ENCODE peak calls at places on chromosome 15, in nine cellular contexts. One of them, this sample, is unnamed.

GRCh38 chr15:70198441-70199123 is 100.9 kb upstream of the TLE3 start:
- DNase-seq in thyroid gland: peak; percentile 60
- DNase-seq in iris pigment epithelial cell: no peak
- DNase-seq in nephron progenitor cell: no peak
- DNase-seq in mammary epithelial cell: no peak
- DNase-seq in A172: no peak
- DNase-seq in HEK293T: no peak
- DNase-seq in smooth muscle cell of the brain vasculature: no peak
- DNase-seq in activated T-helper 9 cell treated with anti-CD3 and anti-CD28 coated beads, Interleukin-2, amount 50 U/mL, for 16 hours: no peak
- DNase-seq in this sample: no peak

GRCh38 chr15:89101302-89102191 is 13.3 kb downstream of the ABHD2 start:
- DNase-seq in iris pigment epithelial cell: peak; percentile 99
- DNase-seq in activated T-helper 9 cell treated with anti-CD3 and anti-CD28 coated beads, Interleukin-2, amount 50 U/mL, for 16 hours: no peak
- DNase-seq in nephron progenitor cell: no peak
- DNase-seq in A172: peak; percentile 98
- DNase-seq in HEK293T: no peak
- DNase-seq in smooth muscle cell of the brain vasculature: peak; percentile 74
- DNase-seq in thyroid gland: peak; percentile 44
- DNase-seq in mammary epithelial cell: peak; percentile 98
- DNase-seq in this sample: peak; percentile 90

GRCh38 chr15:83848315-83849050 is 194.6 kb downstream of the ADAMTSL3 start:
- DNase-seq in HEK293T: no peak
- DNase-seq in thyroid gland: no peak
- DNase-seq in activated T-helper 9 cell treated with anti-CD3 and anti-CD28 coated beads, Interleukin-2, amount 50 U/mL, for 16 hours: no peak
- DNase-seq in iris pigment epithelial cell: peak; percentile 96
- DNase-seq in A172: peak; percentile 59
- DNase-seq in mammary epithelial cell: peak; percentile 93
- DNase-seq in nephron progenitor cell: no peak
- DNase-seq in smooth muscle cell of the brain vasculature: peak; percentile 32
- DNase-seq in this sample: no peak

GRCh38 chr15:88238618-88239430 is 17.7 kb downstream of the NTRK3 start:
- DNase-seq in thyroid gland: no peak
- DNase-seq in activated T-helper 9 cell treated with anti-CD3 and anti-CD28 coated beads, Interleukin-2, amount 50 U/mL, for 16 hours: no peak
- DNase-seq in smooth muscle cell of the brain vasculature: no peak
- DNase-seq in nephron progenitor cell: no peak
- DNase-seq in A172: peak; percentile 8
- DNase-seq in iris pigment epithelial cell: peak; percentile 14
- DNase-seq in HEK293T: no peak
- DNase-seq in mammary epithelial cell: peak; percentile 27
- DNase-seq in this sample: peak; percentile 76

GRCh38 chr15:39461536-39462140 is 119.2 kb upstream of the THBS1 start:
- DNase-seq in activated T-helper 9 cell treated with anti-CD3 and anti-CD28 coated beads, Interleukin-2, amount 50 U/mL, for 16 hours: no peak
- DNase-seq in iris pigment epithelial cell: peak; percentile 24
- DNase-seq in A172: no peak
- DNase-seq in smooth muscle cell of the brain vasculature: no peak
- DNase-seq in thyroid gland: no peak
- DNase-seq in mammary epithelial cell: no peak
- DNase-seq in HEK293T: no peak
- DNase-seq in nephron progenitor cell: no peak
- DNase-seq in this sample: peak; percentile 89

GRCh38 chr15:24944939-24945338 is 9.8 kb upstream of the SNRPN start:
- DNase-seq in iris pigment epithelial cell: peak; percentile 11
- DNase-seq in thyroid gland: no peak
- DNase-seq in nephron progenitor cell: no peak
- DNase-seq in A172: no peak
- DNase-seq in HEK293T: no peak
- DNase-seq in mammary epithelial cell: no peak
- DNase-seq in smooth muscle cell of the brain vasculature: no peak
- DNase-seq in activated T-helper 9 cell treated with anti-CD3 and anti-CD28 coated beads, Interleukin-2, amount 50 U/mL, for 16 hours: no peak
- DNase-seq in this sample: no peak

GRCh38 chr15:60781211-60781713 is 302.3 kb upstream of the ICE2 start:
- DNase-seq in activated T-helper 9 cell treated with anti-CD3 and anti-CD28 coated beads, Interleukin-2, amount 50 U/mL, for 16 hours: no peak
- DNase-seq in mammary epithelial cell: no peak
- DNase-seq in thyroid gland: peak; percentile 82
- DNase-seq in nephron progenitor cell: peak; percentile 63
- DNase-seq in smooth muscle cell of the brain vasculature: no peak
- DNase-seq in iris pigment epithelial cell: no peak
- DNase-seq in A172: no peak
- DNase-seq in HEK293T: no peak
- DNase-seq in this sample: no peak

GRCh38 chr15:25775317-25775912 is 87.7 kb downstream of the ATP10A start:
- DNase-seq in mammary epithelial cell: no peak
- DNase-seq in smooth muscle cell of the brain vasculature: no peak
- DNase-seq in thyroid gland: peak; percentile 23
- DNase-seq in A172: no peak
- DNase-seq in nephron progenitor cell: no peak
- DNase-seq in HEK293T: no peak
- DNase-seq in iris pigment epithelial cell: peak; percentile 3
- DNase-seq in activated T-helper 9 cell treated with anti-CD3 and anti-CD28 coated beads, Interleukin-2, amount 50 U/mL, for 16 hours: no peak
- DNase-seq in this sample: peak; percentile 90

GRCh38 chr15:77060560-77060959 is 10.3 kb downstream of the TSPAN3 start:
- DNase-seq in HEK293T: no peak
- DNase-seq in iris pigment epithelial cell: peak; percentile 65
- DNase-seq in mammary epithelial cell: no peak
- DNase-seq in smooth muscle cell of the brain vasculature: no peak
- DNase-seq in nephron progenitor cell: no peak
- DNase-seq in A172: no peak
- DNase-seq in activated T-helper 9 cell treated with anti-CD3 and anti-CD28 coated beads, Interleukin-2, amount 50 U/mL, for 16 hours: no peak
- DNase-seq in thyroid gland: peak; percentile 22
- DNase-seq in this sample: no peak

GRCh38 chr15:56804908-56805307 is 71.6 kb upstream of the ZNF280D start:
- DNase-seq in mammary epithelial cell: no peak
- DNase-seq in thyroid gland: no peak
- DNase-seq in iris pigment epithelial cell: no peak
- DNase-seq in smooth muscle cell of the brain vasculature: no peak
- DNase-seq in A172: no peak
- DNase-seq in HEK293T: no peak
- DNase-seq in nephron progenitor cell: no peak
- DNase-seq in activated T-helper 9 cell treated with anti-CD3 and anti-CD28 coated beads, Interleukin-2, amount 50 U/mL, for 16 hours: no peak
- DNase-seq in this sample: no peak

GRCh38 chr15:65828566-65828965 is 36.5 kb upstream of the DENND4A start:
- DNase-seq in smooth muscle cell of the brain vasculature: no peak
- DNase-seq in mammary epithelial cell: no peak
- DNase-seq in iris pigment epithelial cell: no peak
- DNase-seq in A172: no peak
- DNase-seq in activated T-helper 9 cell treated with anti-CD3 and anti-CD28 coated beads, Interleukin-2, amount 50 U/mL, for 16 hours: no peak
- DNase-seq in nephron progenitor cell: no peak
- DNase-seq in HEK293T: no peak
- DNase-seq in thyroid gland: no peak
- DNase-seq in this sample: no peak

GRCh38 chr15:51861557-51862350 is 32.3 kb downstream of the TMOD3 start:
- DNase-seq in mammary epithelial cell: no peak
- DNase-seq in activated T-helper 9 cell treated with anti-CD3 and anti-CD28 coated beads, Interleukin-2, amount 50 U/mL, for 16 hours: peak; percentile 49
- DNase-seq in iris pigment epithelial cell: no peak
- DNase-seq in nephron progenitor cell: no peak
- DNase-seq in A172: no peak
- DNase-seq in thyroid gland: no peak
- DNase-seq in HEK293T: no peak
- DNase-seq in smooth muscle cell of the brain vasculature: no peak
- DNase-seq in this sample: no peak

GRCh38 chr15:31486906-31487695 is 160.5 kb downstream of the KLF13 start:
- DNase-seq in iris pigment epithelial cell: no peak
- DNase-seq in thyroid gland: no peak
- DNase-seq in activated T-helper 9 cell treated with anti-CD3 and anti-CD28 coated beads, Interleukin-2, amount 50 U/mL, for 16 hours: no peak
- DNase-seq in HEK293T: no peak
- DNase-seq in nephron progenitor cell: no peak
- DNase-seq in A172: no peak
- DNase-seq in smooth muscle cell of the brain vasculature: no peak
- DNase-seq in mammary epithelial cell: no peak
- DNase-seq in this sample: peak; percentile 31

GRCh38 chr15:29570121-29570930 is 251.9 kb downstream of the TJP1 start:
- DNase-seq in mammary epithelial cell: no peak
- DNase-seq in A172: no peak
- DNase-seq in smooth muscle cell of the brain vasculature: no peak
- DNase-seq in HEK293T: peak; percentile 19
- DNase-seq in iris pigment epithelial cell: peak; percentile 12
- DNase-seq in activated T-helper 9 cell treated with anti-CD3 and anti-CD28 coated beads, Interleukin-2, amount 50 U/mL, for 16 hours: no peak
- DNase-seq in nephron progenitor cell: peak; percentile 58
- DNase-seq in thyroid gland: peak; percentile 43
- DNase-seq in this sample: no peak

GRCh38 chr15:57015897-57016296 is 97.5 kb downstream of the TCF12 start:
- DNase-seq in nephron progenitor cell: no peak
- DNase-seq in smooth muscle cell of the brain vasculature: no peak
- DNase-seq in thyroid gland: no peak
- DNase-seq in A172: peak; percentile 17
- DNase-seq in activated T-helper 9 cell treated with anti-CD3 and anti-CD28 coated beads, Interleukin-2, amount 50 U/mL, for 16 hours: no peak
- DNase-seq in mammary epithelial cell: peak; percentile 87
- DNase-seq in iris pigment epithelial cell: peak; percentile 68
- DNase-seq in HEK293T: no peak
- DNase-seq in this sample: no peak

GRCh38 chr15:82810061-82810862 is 834 bp downstream of the WHAMM start:
- DNase-seq in iris pigment epithelial cell: peak; percentile 81
- DNase-seq in smooth muscle cell of the brain vasculature: no peak
- DNase-seq in HEK293T: peak; percentile 32
- DNase-seq in thyroid gland: peak; percentile 58
- DNase-seq in nephron progenitor cell: peak; percentile 75
- DNase-seq in activated T-helper 9 cell treated with anti-CD3 and anti-CD28 coated beads, Interleukin-2, amount 50 U/mL, for 16 hours: peak; percentile 8
- DNase-seq in A172: peak; percentile 16
- DNase-seq in mammary epithelial cell: peak; percentile 48
- DNase-seq in this sample: peak; percentile 85

GRCh38 chr15:53974813-53975212 is 3.4 kb upstream of the UNC13C start:
- DNase-seq in thyroid gland: no peak
- DNase-seq in activated T-helper 9 cell treated with anti-CD3 and anti-CD28 coated beads, Interleukin-2, amount 50 U/mL, for 16 hours: no peak
- DNase-seq in mammary epithelial cell: no peak
- DNase-seq in A172: no peak
- DNase-seq in nephron progenitor cell: no peak
- DNase-seq in HEK293T: no peak
- DNase-seq in iris pigment epithelial cell: no peak
- DNase-seq in smooth muscle cell of the brain vasculature: no peak
- DNase-seq in this sample: no peak

GRCh38 chr15:77629070-77630030 is 3.4 kb downstream of the LINGO1 start:
- DNase-seq in smooth muscle cell of the brain vasculature: no peak
- DNase-seq in mammary epithelial cell: no peak
- DNase-seq in thyroid gland: no peak
- DNase-seq in HEK293T: no peak
- DNase-seq in iris pigment epithelial cell: no peak
- DNase-seq in A172: no peak
- DNase-seq in nephron progenitor cell: no peak
- DNase-seq in activated T-helper 9 cell treated with anti-CD3 and anti-CD28 coated beads, Interleukin-2, amount 50 U/mL, for 16 hours: no peak
- DNase-seq in this sample: no peak

This sample was measured in posterior vena cava.